ENCODE peak calls at places on chromosomes 4 and X, in ten cellular contexts. Y, A, S, W, X, V, T, F, J and Q are unnamed samples.

GRCh38 chrX:72269671-72270251 is 7.3 kb downstream of the RPS4X start:
- DNase-seq in Y (peak), A (no peak), S (no peak), W (no peak), X (no peak), V (no peak), T (no peak), F (no peak), J (no peak), Q (no peak)

GRCh38 chr4:162056947-162057346 is 106.9 kb downstream of the FSTL5 start:
- DNase-seq in Y (peak), A (no peak), S (no peak), W (no peak), X (no peak), V (no peak), T (no peak), F (no peak), J (no peak), Q (no peak)

GRCh38 chrX:76919761-76920160 is 492.3 kb downstream of the MAGEE1 start:
- DNase-seq in Y (no peak), A (no peak), S (no peak), W (no peak), X (no peak), V (no peak), T (no peak), F (no peak), J (no peak), Q (no peak)

GRCh38 chrX:72430405-72430968 is 124.8 kb upstream of the CITED1 start:
- DNase-seq in Y (peak), A (no peak), S (no peak), W (no peak), X (no peak), V (no peak), T (no peak), F (no peak), J (no peak), Q (no peak)

GRCh38 chrX:63012574-63012973 is 338.6 kb downstream of the SPIN4 start:
- DNase-seq in Y (no peak), A (no peak), S (no peak), W (no peak), X (no peak), V (no peak), T (no peak), F (no peak), J (no peak), Q (no peak)

GRCh38 chr4:173685761-173686260 is 155.8 kb upstream of the HAND2 start:
- DNase-seq in Y (no peak), A (no peak), S (no peak), W (no peak), X (no peak), V (no peak), T (no peak), F (no peak), J (no peak), Q (no peak)

GRCh38 chr4:35461931-35462659 is 782.2 kb downstream of the ARAP2 start:
- DNase-seq in Y (no peak), A (no peak), S (no peak), W (no peak), X (no peak), V (no peak), T (no peak), F (no peak), J (no peak), Q (no peak)

GRCh38 chr4:5191831-5192230 is 140.6 kb downstream of the STK32B start:
- DNase-seq in Y (no peak), A (no peak), S (no peak), W (no peak), X (no peak), V (no peak), T (no peak), F (no peak), J (no peak), Q (no peak)

GRCh38 chr4:1336079-1336478 is 10.9 kb upstream of the UVSSA start:
- DNase-seq in Y (no peak), A (no peak), S (no peak), W (no peak), X (no peak), V (no peak), T (peak), F (no peak), J (no peak), Q (no peak)

GRCh38 chr4:179398414-179398813 is 1956.2 kb upstream of the AGA start:
- DNase-seq in Y (no peak), A (no peak), S (no peak), W (no peak), X (no peak), V (no peak), T (no peak), F (no peak), J (no peak), Q (no peak)

GRCh38 chr4:126592088-126592487 is 1040.7 kb upstream of the INTU start:
- DNase-seq in Y (no peak), A (no peak), S (no peak), W (no peak), X (no peak), V (no peak), T (no peak), F (no peak), J (no peak), Q (no peak)

GRCh38 chr4:37924946-37925345 is 34.1 kb downstream of the TBC1D1 start:
- DNase-seq in Y (no peak), A (no peak), S (no peak), W (no peak), X (no peak), V (no peak), T (no peak), F (no peak), J (no peak), Q (no peak)

GRCh38 chrX:29826651-29827206 is 388.6 kb upstream of the MAGEB2 start:
- DNase-seq in Y (no peak), A (no peak), S (no peak), W (no peak), X (no peak), V (no peak), T (no peak), F (no peak), J (no peak), Q (no peak)

GRCh38 chrX:39874202-39874816 is 223.4 kb downstream of the BCOR start:
- DNase-seq in Y (peak), A (no peak), S (no peak), W (no peak), X (peak), V (no peak), T (no peak), F (no peak), J (no peak), Q (no peak)

GRCh38 chrX:3648084-3648483 is 65.4 kb downstream of the PRKX start:
- DNase-seq in Y (no peak), A (no peak), S (no peak), W (no peak), X (no peak), V (no peak), T (no peak), F (no peak), J (no peak), Q (no peak)

GRCh38 chr4:70734168-70734954 is 12.6 kb downstream of the RUFY3 start:
- DNase-seq in Y (peak), A (no peak), S (no peak), W (peak), X (peak), V (no peak), T (peak), F (no peak), J (no peak), Q (no peak)

GRCh38 chrX:110755061-110755460 is 40.6 kb downstream of the CHRDL1 start:
- DNase-seq in Y (no peak), A (no peak), S (no peak), W (no peak), X (no peak), V (no peak), T (no peak), F (no peak), J (no peak), Q (no peak)

GRCh38 chr4:152063301-152064235 is 302.8 kb upstream of the GATB start:
- DNase-seq in Y (no peak), A (no peak), S (peak), W (no peak), X (no peak), V (no peak), T (no peak), F (peak), J (no peak), Q (no peak)

GRCh38 chrX:102708900-102709299 is 3.3 kb upstream of the GPRASP2 start:
- DNase-seq in Y (no peak), A (no peak), S (no peak), W (no peak), X (no peak), V (no peak), T (no peak), F (no peak), J (no peak), Q (no peak)

GRCh38 chr4:8443801-8444200 is 3.2 kb downstream of the TRMT44 start:
- DNase-seq in Y (no peak), A (no peak), S (no peak), W (no peak), X (no peak), V (no peak), T (no peak), F (no peak), J (no peak), Q (no peak)

GRCh38 chr4:171817026-171817425 is 3.8 kb downstream of the GALNTL6 start:
- DNase-seq in Y (no peak), A (no peak), S (no peak), W (no peak), X (no peak), V (no peak), T (no peak), F (no peak), J (no peak), Q (no peak)

GRCh38 chr4:102500371-102501175 is 586 bp upstream of the NFKB1 start:
- DNase-seq in Y (peak), A (no peak), S (peak), W (peak), X (no peak), V (no peak), T (peak), F (peak), J (peak), Q (peak)

GRCh38 chrX:22800806-22801205 is 199.0 kb upstream of the DDX53 start:
- DNase-seq in Y (no peak), A (no peak), S (no peak), W (no peak), X (no peak), V (no peak), T (no peak), F (no peak), J (no peak), Q (no peak)

GRCh38 chrX:23844502-23845138 is 61.6 kb downstream of the SAT1 start:
- DNase-seq in Y (peak), A (peak), S (no peak), W (no peak), X (no peak), V (no peak), T (peak), F (peak), J (no peak), Q (no peak)

GRCh38 chr4:147423229-147423628 is 57.7 kb upstream of the EDNRA start:
- DNase-seq in Y (no peak), A (no peak), S (no peak), W (no peak), X (no peak), V (no peak), T (no peak), F (no peak), J (no peak), Q (no peak)

GRCh38 chr4:8451440-8452182 is 11.0 kb downstream of the TRMT44 start:
- DNase-seq in Y (peak), A (peak), S (no peak), W (peak), X (no peak), V (no peak), T (no peak), F (peak), J (peak), Q (no peak)

GRCh38 chrX:66045894-66046293 is 6.0 kb upstream of the VSIG4 start:
- DNase-seq in Y (no peak), A (no peak), S (no peak), W (no peak), X (no peak), V (no peak), T (no peak), F (no peak), J (no peak), Q (no peak)

GRCh38 chr4:37648084-37648817 is 37.9 kb downstream of the RELL1 start:
- DNase-seq in Y (peak), A (no peak), S (peak), W (no peak), X (no peak), V (peak), T (peak), F (peak), J (peak), Q (peak)

GRCh38 chr4:1204828-1205591 is 32.6 kb upstream of the SPON2 start:
- DNase-seq in Y (no peak), A (no peak), S (peak), W (no peak), X (no peak), V (no peak), T (peak), F (peak), J (peak), Q (peak)

GRCh38 chrX:13891367-13892146 is 74.7 kb upstream of the GPM6B start:
- DNase-seq in Y (no peak), A (no peak), S (no peak), W (no peak), X (no peak), V (no peak), T (no peak), F (no peak), J (peak), Q (no peak)

GRCh38 chr4:87977521-87978278 is 2.2 kb downstream of the SPP1 start:
- DNase-seq in Y (no peak), A (no peak), S (no peak), W (no peak), X (no peak), V (no peak), T (no peak), F (no peak), J (no peak), Q (no peak)

GRCh38 chr4:95672811-95673210 is 124.0 kb upstream of the UNC5C start:
- DNase-seq in Y (no peak), A (no peak), S (no peak), W (no peak), X (no peak), V (no peak), T (no peak), F (no peak), J (no peak), Q (no peak)

GRCh38 chr4:152360045-152360410 is 175.9 kb downstream of the FBXW7 start:
- DNase-seq in Y (no peak), A (no peak), S (no peak), W (no peak), X (no peak), V (no peak), T (no peak), F (no peak), J (no peak), Q (no peak)

GRCh38 chr4:54542540-54543041 is 115.2 kb upstream of the KIT start:
- DNase-seq in Y (no peak), A (peak), S (no peak), W (no peak), X (no peak), V (no peak), T (no peak), F (no peak), J (no peak), Q (no peak)
- TF ChIP-seq POLR2A in Y (no peak), A (no peak), S (no peak), W (no peak), X (no peak), V (no peak), T (no peak), F (no peak), J (no peak), Q (no peak)

GRCh38 chr4:76624271-76624681 is 189.2 kb downstream of the SHROOM3 start:
- DNase-seq in Y (no peak), A (no peak), S (no peak), W (no peak), X (no peak), V (no peak), T (no peak), F (no peak), J (peak), Q (peak)
- TF ChIP-seq POLR2AphosphoS5 in Y (no peak), A (no peak), S (no peak), W (peak), X (no peak), V (no peak), T (no peak), F (peak), J (peak), Q (peak)

GRCh38 chr4:139184129-139184528 is 7.1 kb upstream of the ELF2 start:
- DNase-seq in Y (peak), A (no peak), S (no peak), W (no peak), X (no peak), V (no peak), T (no peak), F (no peak), J (no peak), Q (no peak)
- TF ChIP-seq CTCF in Y (no peak), A (peak), S (no peak), W (no peak), X (peak), V (peak), T (peak), F (no peak), J (no peak), Q (no peak)

DNA sequence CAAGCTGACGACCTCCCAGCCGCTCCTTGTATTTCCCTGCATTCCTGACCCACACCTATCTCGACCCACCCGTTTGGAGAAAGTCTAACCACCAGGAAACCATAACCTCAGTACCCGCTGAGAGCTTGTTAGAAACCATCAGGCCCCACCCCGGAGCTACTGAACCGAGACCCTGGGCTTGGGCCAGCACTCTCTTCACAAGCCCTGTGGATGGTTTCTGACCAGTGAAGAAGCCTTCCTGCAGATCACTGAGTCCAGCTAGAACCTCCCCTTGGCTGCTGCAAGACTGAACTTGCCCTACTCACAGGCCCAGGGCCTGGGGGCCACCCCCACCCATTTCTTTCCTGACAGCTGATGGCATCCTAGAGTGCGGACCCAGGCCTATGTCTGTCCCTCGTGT is 26.6 kb upstream of the ZNF185 start:
- DNase-seq in Y (no peak), A (no peak), S (no peak), W (no peak), X (no peak), V (no peak), T (no peak), F (no peak), J (no peak), Q (no peak)
- TF ChIP-seq POLR2A in Y (no peak), A (no peak), S (no peak), W (no peak), X (no peak), V (no peak), T (no peak), F (no peak), J (no peak), Q (no peak)

GRCh38 chr4:107278791-107279481 is 242.8 kb upstream of the DKK2 start:
- DNase-seq in Y (no peak), A (no peak), S (no peak), W (no peak), X (no peak), V (no peak), T (peak), F (no peak), J (no peak), Q (no peak)

GRCh38 chr4:107279729-107280128 is 243.6 kb upstream of the DKK2 start:
- DNase-seq in Y (peak), A (no peak), S (no peak), W (no peak), X (no peak), V (no peak), T (peak), F (no peak), J (no peak), Q (no peak)

DNA sequence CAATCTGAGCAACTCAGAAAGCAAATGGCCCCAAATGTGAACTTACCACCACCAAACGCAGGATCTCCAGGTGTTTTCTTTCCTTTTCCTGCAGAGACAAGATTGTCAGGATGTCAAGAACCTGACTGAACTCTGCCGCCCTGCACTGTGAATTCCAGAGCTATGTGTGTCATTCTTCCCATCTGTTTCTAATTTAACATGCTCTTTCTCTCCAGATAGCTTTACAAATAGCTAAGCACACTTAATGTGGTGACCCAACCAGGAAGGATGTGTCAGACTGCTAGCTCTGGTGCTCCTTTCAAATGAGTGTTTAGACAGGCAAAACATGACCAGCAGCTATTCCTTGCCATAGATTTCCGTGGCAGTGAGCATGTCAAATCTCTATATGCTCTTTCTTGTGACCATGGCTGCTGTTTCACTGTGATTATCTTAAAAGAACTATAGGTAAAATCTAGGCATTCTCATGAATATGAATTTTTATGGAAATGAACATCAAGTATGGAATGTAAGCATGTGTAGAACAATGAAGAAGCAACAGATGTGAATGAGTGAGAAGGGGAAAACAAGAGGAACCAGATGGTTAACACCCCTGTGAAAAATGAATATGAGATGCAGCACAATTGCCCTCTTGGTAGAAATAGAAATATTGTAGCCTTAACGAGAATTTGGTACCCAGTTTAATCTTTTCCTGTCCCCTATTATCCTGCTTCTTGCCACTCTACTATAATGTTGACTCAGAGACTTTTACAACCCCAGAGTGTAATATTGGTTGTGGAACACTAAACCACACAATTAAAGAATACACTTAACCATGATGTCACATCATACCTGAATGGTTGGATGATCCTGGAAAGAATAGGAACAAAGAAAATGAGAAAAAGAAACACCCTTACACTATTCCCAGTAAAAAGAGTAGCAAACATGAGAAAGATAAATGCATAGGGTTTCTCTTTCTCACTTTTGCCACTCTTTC is 247.8 kb upstream of the DKK2 start:
- DNase-seq in Y (peak), A (no peak), S (no peak), W (no peak), X (no peak), V (no peak), T (no peak), F (no peak), J (no peak), Q (no peak)
- TF ChIP-seq POLR2AphosphoS5 in Y (no peak), A (no peak), S (no peak), W (no peak), X (no peak), V (no peak), T (no peak), F (no peak), J (no peak), Q (no peak)

DNA sequence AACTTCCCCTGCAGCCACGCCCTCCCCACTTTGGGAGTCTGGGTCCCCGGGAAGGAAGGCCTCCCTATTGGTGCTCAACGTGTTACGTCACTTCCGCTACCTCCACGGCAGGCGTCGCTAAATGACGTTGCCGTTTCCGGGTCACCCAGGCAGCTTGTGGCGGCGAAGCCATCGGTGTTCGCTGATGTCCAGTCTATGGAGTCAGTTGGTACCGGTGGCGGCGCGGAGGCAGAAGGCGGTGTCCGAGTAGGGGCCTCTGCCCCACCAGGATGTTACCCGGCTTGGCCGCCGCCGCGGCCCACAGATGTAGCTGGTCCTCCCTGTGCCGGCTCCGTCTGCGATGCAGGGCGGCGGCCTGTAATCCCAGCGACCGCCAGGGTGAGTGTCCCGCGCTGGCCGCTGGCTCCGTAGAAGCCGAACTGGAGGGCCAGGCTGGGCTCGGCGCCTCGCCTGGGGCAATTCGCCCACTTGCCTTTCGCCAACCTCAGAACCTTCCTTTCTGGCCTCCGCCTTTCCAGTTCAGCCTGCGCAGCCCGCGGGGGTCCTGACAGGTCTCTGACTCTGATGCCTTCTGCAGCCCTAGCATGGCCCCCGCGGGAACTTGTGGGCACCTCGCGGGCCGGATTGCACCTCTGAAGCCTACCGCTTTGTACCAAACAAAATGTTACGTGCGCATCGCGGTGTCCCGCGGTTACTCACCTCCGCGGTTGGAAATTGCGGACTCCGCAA is at the start of gene SLC30A9:
- DNase-seq in Y (peak), A (peak), S (peak), W (peak), X (peak), V (peak), T (peak), F (peak), J (peak), Q (peak)
- TF ChIP-seq CTCF in Y (peak), A (peak), S (peak), W (no peak), X (peak), V (no peak), T (peak), F (no peak), J (peak), Q (peak)